ENCODE peak calls at places on chromosomes 13 and 19, in four cellular contexts. G, W, E and I are unnamed samples.

GRCh38 chr13:27954406-27954851 is 14.7 kb downstream of the CDX2 start:
- DNase-seq in G (peak), W (peak), E (no peak), I (no peak)

GRCh38 chr13:107680115-107680514 is 535.2 kb downstream of the LIG4 start:
- DNase-seq in G (no peak), W (no peak), E (no peak), I (no peak)

GRCh38 chr13:25232937-25233515 is 54.3 kb downstream of the MTMR6 start:
- DNase-seq in G (peak), W (no peak), E (no peak), I (no peak)

GRCh38 chr19:912181-913079 is 589 bp downstream of the R3HDM4 start:
- DNase-seq in G (no peak), W (peak), E (no peak), I (no peak)

GRCh38 chr19:11304936-11305335 is 9.0 kb downstream of the TSPAN16 start:
- DNase-seq in G (no peak), W (no peak), E (no peak), I (no peak)

GRCh38 chr19:18439025-18439909 is 1.3 kb upstream of the ISYNA1 start:
- DNase-seq in G (peak), W (no peak), E (no peak), I (no peak)

GRCh38 chr13:73622375-73622774 is 511.8 kb downstream of the KLF12 start:
- DNase-seq in G (no peak), W (no peak), E (no peak), I (no peak)

GRCh38 chr19:29528350-29528945 is 2.7 kb downstream of the VSTM2B start:
- DNase-seq in G (peak), W (peak), E (no peak), I (no peak)

GRCh38 chr19:30521937-30522336 is 149.8 kb downstream of the ZNF536 start:
- DNase-seq in G (no peak), W (no peak), E (no peak), I (no peak)

GRCh38 chr19:37329686-37330085 is 41.2 kb upstream of the ZNF527 start:
- DNase-seq in G (peak), W (no peak), E (no peak), I (no peak)

GRCh38 chr19:46716672-46717033 is 261 bp downstream of the PRKD2 start:
- DNase-seq in G (peak), W (no peak), E (no peak), I (no peak)

GRCh38 chr19:53538378-53539109 is 599 bp downstream of the ZNF331 start:
- DNase-seq in G (peak), W (peak), E (no peak), I (no peak)

GRCh38 chr19:4732680-4733114 is 9.1 kb upstream of the DPP9 start:
- DNase-seq in G (peak), W (peak), E (no peak), I (no peak)

GRCh38 chr19:30870861-30871260 is 478.4 kb downstream of the TSHZ3 start:
- DNase-seq in G (no peak), W (no peak), E (no peak), I (no peak)

GRCh38 chr19:7182489-7182888 is 111.7 kb downstream of the INSR start:
- DNase-seq in G (no peak), W (no peak), E (no peak), I (no peak)

GRCh38 chr19:4454952-4455738 is 2.4 kb downstream of the UBXN6 start:
- DNase-seq in G (no peak), W (no peak), E (no peak), I (no peak)

GRCh38 chr19:4369109-4369887 is 25.9 kb downstream of the MPND start:
- DNase-seq in G (peak), W (peak), E (no peak), I (no peak)

GRCh38 chr13:21011378-21011777 is 50.0 kb downstream of the LATS2 start:
- DNase-seq in G (no peak), W (no peak), E (no peak), I (no peak)

GRCh38 chr19:40803857-40804782 is 5.1 kb downstream of the EGLN2 start:
- DNase-seq in G (peak), W (peak), E (no peak), I (no peak)

GRCh38 chr19:35257113-35257461 is 8.3 kb downstream of the LSR start:
- DNase-seq in G (no peak), W (peak), E (no peak), I (no peak)

GRCh38 chr19:33376423-33376822 is 2.9 kb downstream of the CEBPG start:
- DNase-seq in G (no peak), W (no peak), E (no peak), I (no peak)

GRCh38 chr13:66660013-66660804 is 569.9 kb downstream of the PCDH9 start:
- DNase-seq in G (no peak), W (no peak), E (no peak), I (no peak)

GRCh38 chr13:40629678-40630384 is 36.6 kb downstream of the FOXO1 start:
- DNase-seq in G (no peak), W (no peak), E (no peak), I (no peak)

GRCh38 chr19:1672038-1672768 is 19.8 kb upstream of the TCF3 start:
- DNase-seq in G (peak), W (peak), E (no peak), I (no peak)

GRCh38 chr13:51435002-51435578 is 17.7 kb downstream of the INTS6 start:
- DNase-seq in G (peak), W (no peak), E (no peak), I (no peak)

GRCh38 chr19:5775668-5776309 is 8.8 kb downstream of the PRR22 start:
- DNase-seq in G (no peak), W (no peak), E (no peak), I (no peak)

GRCh38 chr19:48627211-48627864 is 8.0 kb downstream of the SPHK2 start:
- DNase-seq in G (no peak), W (peak), E (no peak), I (no peak)

GRCh38 chr19:18098891-18099622 is 1.5 kb downstream of the MAST3 start:
- DNase-seq in G (peak), W (peak), E (peak), I (no peak)